ENCODE peak calls at places on chromosomes 11 and 22, in eight cellular contexts. O is psoas muscle, S is lower lobe of right lung, K is IMR-90, R is heart right ventricle, N is body of pancreas, V is endothelial cell of umbilical vein, D is A549. U is an unnamed sample. For H3K4me1, the result is how much of the 10 kb centered on the place peaks cover.

GRCh38 chr11:68541983-68542382 is 81.4 kb downstream of the PPP6R3 start:
- DNase-seq in O (no peak), N (no peak), S (no peak), R (no peak), D (no peak), V (no peak), K (no peak), U (no peak)

GRCh38 chr11:17734986-17735822 is 623 bp downstream of the KCNC1 start:
- DNase-seq in N (peak), S (peak), V (peak), D (peak), O (peak), K (peak), R (peak), U (no peak)

GRCh38 chr11:17722000-17722643 is 2.8 kb downstream of the MYOD1 start:
- DNase-seq in N (no peak), O (peak), K (peak), S (no peak), R (no peak), D (peak), V (no peak), U (no peak)

GRCh38 chr11:33895752-33896137 is 3.9 kb upstream of the LMO2 start:
- DNase-seq in K (no peak), D (no peak), R (no peak), S (no peak), N (no peak), V (no peak), O (no peak), U (no peak)

GRCh38 chr11:2582958-2583604 is 116.7 kb downstream of the KCNQ1OT1 start:
- DNase-seq in D (no peak), O (peak), R (peak), S (peak), K (no peak), N (peak), V (no peak), U (no peak)

GRCh38 chr11:44731685-44732411 is 5.1 kb downstream of the TSPAN18 start:
- DNase-seq in K (no peak), S (no peak), D (no peak), N (no peak), V (peak), R (no peak), O (no peak), U (no peak)

GRCh38 chr11:86559311-86559945 is 113.0 kb downstream of the ME3 start:
- DNase-seq in K (peak), N (no peak), O (peak), S (no peak), D (no peak), V (peak), R (peak), U (no peak)

GRCh38 chr11:21415566-21415965 is 746.2 kb downstream of the NELL1 start:
- DNase-seq in N (no peak), K (no peak), S (no peak), D (no peak), V (no peak), O (no peak), R (no peak), U (no peak)

GRCh38 chr11:44079376-44079775 is 13.3 kb downstream of the ACCS start:
- DNase-seq in N (no peak), V (no peak), R (no peak), D (no peak), O (no peak), K (no peak), S (no peak), U (no peak)

GRCh38 chr11:20336056-20336455 is 27.5 kb upstream of the HTATIP2 start:
- DNase-seq in N (no peak), S (no peak), O (no peak), R (no peak), K (no peak), V (no peak), D (no peak), U (no peak)

GRCh38 chr11:78733031-78733430 is 158.4 kb upstream of the NARS2 start:
- DNase-seq in V (no peak), R (no peak), D (no peak), O (no peak), K (peak), N (no peak), S (no peak), U (no peak)

GRCh38 chr22:23088199-23088604 is 17.9 kb downstream of the GNAZ start:
- DNase-seq in K (no peak), N (no peak), D (no peak), O (no peak), R (no peak), V (no peak), S (no peak), U (no peak)

GRCh38 chr11:31050061-31050790 is 319.3 kb downstream of the DCDC1 start:
- DNase-seq in R (peak), K (no peak), D (no peak), V (no peak), S (no peak), O (peak), N (no peak), U (no peak)

GRCh38 chr22:47406896-47407295 is 644.4 kb downstream of the TBC1D22A start:
- DNase-seq in R (no peak), K (no peak), N (no peak), S (no peak), V (no peak), D (no peak), O (no peak), U (no peak)

GRCh38 chr11:102727890-102728289 is 3.1 kb upstream of the MMP8 start:
- DNase-seq in R (no peak), V (peak), N (no peak), K (peak), S (no peak), D (no peak), O (no peak), U (no peak)

GRCh38 chr11:123707606-123708205 is 33.8 kb downstream of the ZNF202 start:
- DNase-seq in D (peak), O (no peak), K (peak), N (peak), V (peak), R (peak), S (no peak), U (no peak)

GRCh38 chr11:67562951-67563350 is 20.7 kb upstream of the GSTP1 start:
- DNase-seq in D (no peak), V (no peak), N (no peak), K (no peak), O (no peak), S (no peak), R (no peak), U (no peak)

GRCh38 chr11:124194696-124195418 is 11.7 kb downstream of the OR10D3 start:
- DNase-seq in V (peak), O (no peak), K (peak), N (peak), D (peak), S (no peak), R (no peak), U (peak)

GRCh38 chr11:12625438-12626071 is 48.7 kb upstream of the TEAD1 start:
- DNase-seq in K (peak), S (no peak), R (no peak), V (no peak), N (no peak), D (peak), O (no peak), U (no peak)

GRCh38 chr11:9028591-9028990 is 24.8 kb upstream of the NRIP3 start:
- DNase-seq in S (no peak), N (no peak), D (no peak), O (no peak), R (no peak), K (no peak), V (no peak), U (no peak)

GRCh38 chr22:46612904-46613605 is 7.1 kb upstream of the GRAMD4 start:
- DNase-seq in O (no peak), V (peak), D (no peak), S (peak), R (no peak), N (no peak), K (no peak), U (no peak)

GRCh38 chr22:47065756-47066615 is 303.5 kb downstream of the TBC1D22A start:
- DNase-seq in N (peak), D (no peak), R (no peak), V (peak), S (no peak), K (peak), O (no peak), U (no peak)

GRCh38 chr11:117384045-117384444 is 56.4 kb downstream of the CEP164 start:
- DNase-seq in R (no peak), D (peak), O (no peak), S (no peak), V (peak), N (no peak), K (peak), U (no peak)

GRCh38 chr11:13229136-13229535 is 48.5 kb upstream of the BMAL1 start:
- DNase-seq in V (no peak), S (no peak), K (no peak), O (no peak), R (no peak), D (no peak), N (no peak), U (no peak)

GRCh38 chr22:50691521-50691920 is 18.9 kb downstream of the SHANK3 start:
- DNase-seq in N (no peak), K (peak), O (no peak), V (peak), S (no peak), D (peak), R (peak), U (peak)

GRCh38 chr22:45051946-45052345 is 42.1 kb upstream of the PHF21B start:
- DNase-seq in D (no peak), N (no peak), K (no peak), V (no peak), O (peak), S (no peak), R (no peak), U (no peak)

GRCh38 chr11:44229664-44230063 is 80.3 kb downstream of the ALX4 start:
- DNase-seq in R (no peak), S (no peak), K (peak), D (no peak), V (no peak), O (no peak), N (no peak), U (no peak)

GRCh38 chr11:75347781-75348613 is 3.5 kb downstream of the ARRB1 start:
- DNase-seq in V (peak), N (no peak), O (no peak), R (peak), S (no peak), K (peak), D (no peak), U (no peak)

GRCh38 chr11:119315139-119316016 is 1.6 kb downstream of the MCAM start:
- DNase-seq in R (peak), O (no peak), D (no peak), K (no peak), S (no peak), N (peak), V (peak), U (peak)

GRCh38 chr11:119316017-119316728 is 757 bp downstream of the MCAM start:
- DNase-seq in O (peak), N (peak), D (no peak), V (peak), K (no peak), S (no peak), R (peak), U (no peak)

GRCh38 chr11:119318240-119319135 is 1.6 kb upstream of the MCAM start:
- DNase-seq in O (no peak), K (peak), V (peak), D (no peak), S (no peak), N (peak), R (peak), U (peak)

GRCh38 chr11:119317592-119318239 is 786 bp upstream of the MCAM start:
- DNase-seq in V (no peak), O (no peak), S (no peak), N (no peak), K (no peak), D (no peak), R (no peak), U (no peak)

GRCh38 chr11:119316729-119317591 is at the start of gene MCAM:
- DNase-seq in R (peak), N (peak), S (no peak), K (peak), O (no peak), D (no peak), V (peak), U (no peak)
- H3K4me1 ChIP-seq in R (half or more), N (half or more), S (half or more), K (under half), O (under half), D (under half), V (half or more), U (half or more)

GRCh38 chr11:73217810-73218105 is 323 bp upstream of the P2RY2 start:
- DNase-seq in V (no peak), K (no peak), R (no peak), O (no peak), N (no peak), S (no peak), D (no peak), U (no peak)
- H3K27ac ChIP-seq in V (no peak), K (no peak), R (peak), O (peak), N (peak), S (peak), D (peak), U (no peak)

GRCh38 chr11:73597340-73597955 is 464 bp downstream of the FAM168A start:
- DNase-seq in S (no peak), V (no peak), R (peak), K (no peak), N (no peak), O (no peak), D (no peak), U (no peak)

GRCh38 chr11:73598719-73599379 is 937 bp upstream of the FAM168A start:
- DNase-seq in O (no peak), N (no peak), S (no peak), D (no peak), K (no peak), V (no peak), R (no peak), U (no peak)

GRCh38 chr11:73597956-73598718 is at the start of gene FAM168A:
- DNase-seq in R (peak), O (peak), N (peak), S (peak), V (peak), K (peak), D (peak), U (peak)

GRCh38 chr11:73592640-73593039 is 5.3 kb downstream of the FAM168A start:
- DNase-seq in R (no peak), N (no peak), O (no peak), D (no peak), V (no peak), K (no peak), S (no peak), U (no peak)

DNA sequence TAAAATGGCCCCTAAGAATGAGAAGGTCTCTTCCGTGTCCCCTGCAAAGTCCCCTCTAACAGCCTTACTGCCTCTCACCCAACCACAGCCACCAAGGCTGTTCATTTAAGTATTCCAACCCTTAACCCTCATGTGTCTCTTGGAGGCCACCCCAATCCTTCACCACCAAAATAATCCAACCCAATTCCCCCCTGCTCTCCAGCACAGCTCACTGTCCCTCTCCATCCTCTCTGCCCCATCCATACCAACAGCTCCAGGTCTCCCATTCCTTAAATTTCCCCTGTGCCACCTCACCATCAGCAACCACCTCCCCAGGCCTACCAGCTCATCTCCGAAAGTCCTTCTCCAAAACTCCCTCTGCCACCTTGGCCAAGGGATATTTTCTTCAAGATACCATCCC is 1.4 kb downstream of the FAM168A start:
- DNase-seq in D (no peak), N (no peak), S (no peak), R (no peak), V (no peak), K (no peak), O (no peak), U (no peak)
- H3K4me3 ChIP-seq in D (no peak), N (no peak), S (peak), R (peak), V (no peak), K (peak), O (peak), U (peak)

DNA sequence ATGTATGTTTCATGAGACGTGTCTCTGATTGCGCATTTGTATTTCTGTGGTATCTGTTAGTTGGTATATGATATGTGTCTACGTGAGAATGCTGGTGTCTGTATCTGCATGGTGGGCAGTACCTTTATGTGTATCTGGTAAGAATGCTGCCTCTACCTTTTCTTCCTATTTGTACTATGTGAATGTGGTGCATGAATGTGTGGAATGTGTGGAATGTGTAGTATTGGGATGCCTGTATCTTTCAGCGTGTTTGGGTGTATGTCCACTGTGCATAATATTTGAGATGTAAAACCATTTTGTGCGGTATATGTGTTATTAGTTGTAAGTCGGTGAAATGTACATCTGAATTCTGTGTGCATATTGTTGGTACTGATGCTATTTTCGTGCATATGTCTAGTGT is 2.3 kb upstream of the OR51E1 start:
- DNase-seq in K (no peak), V (no peak), R (no peak), N (no peak), D (no peak), O (no peak), S (no peak), U (no peak)
- H3K4me1 ChIP-seq in K (under half), V (under half), R (under half), N (under half), D (under half), O (under half), S (under half), U (under half)

GRCh38 chr11:65917077-65917433 is 1.8 kb downstream of the C11orf68 start:
- DNase-seq in O (no peak), N (no peak), R (no peak), K (no peak), S (no peak), D (no peak), V (no peak), U (no peak)
- H3K27ac ChIP-seq in O (peak), N (no peak), R (peak), K (peak), S (no peak), D (peak), V (peak), U (no peak)

GRCh38 chr11:111086058-111086457 is 159.5 kb upstream of the POU2AF2 start:
- DNase-seq in K (no peak), D (no peak), R (no peak), N (no peak), S (no peak), V (no peak), O (no peak), U (no peak)
- H3K4me3 ChIP-seq in K (no peak), D (no peak), R (no peak), N (no peak), S (no peak), V (no peak), O (no peak), U (no peak)